ENCODE peak calls at places on chromosomes 11 and 22, in five cellular contexts. Z is CD8-positive, alpha-beta T cell; O is upper lobe of left lung; L is HCT116; V is IMR-90. C is an unnamed sample.

GRCh38 chr11:59172345-59173079 is 580 bp downstream of the DTX4 start:
- DNase-seq in L (no peak), V (no peak), Z (peak; percentile 18), O (peak; percentile 59), C (no peak)

GRCh38 chr22:37416806-37417205 is 10.5 kb downstream of the ELFN2 start:
- DNase-seq in V (no peak), O (no peak), Z (peak; percentile 24), L (no peak), C (no peak)

GRCh38 chr11:28697920-28698827 is 590.0 kb downstream of the METTL15 start:
- DNase-seq in L (peak; percentile 46), Z (no peak), O (peak; percentile 24), V (peak; percentile 61), C (no peak)

GRCh38 chr11:8258771-8259170 is 4.9 kb downstream of the LMO1 start:
- DNase-seq in O (peak; percentile 19), V (peak; percentile 26), L (no peak), Z (no peak), C (no peak)

GRCh38 chr11:65928667-65929066 is 9.4 kb downstream of the DRAP1 start:
- DNase-seq in L (no peak), V (no peak), O (no peak), Z (peak; percentile 26), C (no peak)

GRCh38 chr22:47032956-47033647 is 270.7 kb downstream of the TBC1D22A start:
- DNase-seq in O (peak; percentile 72), V (no peak), Z (no peak), L (no peak), C (no peak)

GRCh38 chr11:87662287-87662686 is 513.0 kb downstream of the RAB38 start:
- DNase-seq in V (no peak), L (no peak), Z (no peak), O (no peak), C (no peak)

GRCh38 chr11:120271672-120272071 is 31.7 kb downstream of the POU2F3 start:
- DNase-seq in L (no peak), Z (no peak), V (no peak), O (no peak), C (no peak)

GRCh38 chr22:19497245-19497644 is 17.5 kb downstream of the CDC45 start:
- DNase-seq in V (peak; percentile 97), L (no peak), Z (no peak), O (no peak), C (peak; percentile 50)

GRCh38 chr11:70567680-70568503 is 169.6 kb downstream of the CTTN start:
- DNase-seq in L (no peak), Z (no peak), V (peak; percentile 10), O (no peak), C (no peak)

GRCh38 chr11:56932572-56933235 is 56.0 kb upstream of the OR5AK2 start:
- DNase-seq in V (peak; percentile 28), L (peak; percentile 63), Z (no peak), O (no peak), C (no peak)

GRCh38 chr11:7495997-7496545 is 10.8 kb downstream of the OLFML1 start:
- DNase-seq in L (no peak), V (no peak), O (peak; percentile 33), Z (no peak), C (peak; percentile 19)

GRCh38 chr11:10893713-10894112 is 35.9 kb upstream of the ZBED5 start:
- DNase-seq in V (peak; percentile 89), L (no peak), Z (no peak), O (no peak), C (no peak)

GRCh38 chr22:39574779-39575551 is 4.4 kb downstream of the CACNA1I start:
- DNase-seq in O (no peak), L (peak; percentile 80), V (peak; percentile 95), Z (no peak), C (no peak)

GRCh38 chr11:75478690-75479597 is 45.9 kb upstream of the KLHL35 start:
- DNase-seq in O (no peak), Z (no peak), V (no peak), L (no peak), C (no peak)

GRCh38 chr11:129853508-129854228 is 38.0 kb downstream of the TMEM45B start:
- DNase-seq in O (peak; percentile 79), Z (peak; percentile 78), L (no peak), V (peak; percentile 49), C (no peak)

GRCh38 chr11:6594142-6594768 is 9.2 kb downstream of the RRP8 start:
- DNase-seq in O (no peak), V (no peak), L (no peak), Z (no peak), C (no peak)

GRCh38 chr22:38924197-38924952 is 33.0 kb upstream of the APOBEC3A start:
- DNase-seq in V (peak; percentile 90), L (peak; percentile 80), Z (no peak), O (peak; percentile 83), C (no peak)

GRCh38 chr11:38226684-38227083 is 1628.6 kb upstream of the RAG2 start:
- DNase-seq in O (no peak), V (no peak), Z (no peak), L (no peak), C (no peak)

GRCh38 chr22:21867528-21868266 is at the start of gene MAPK1:
- DNase-seq in O (peak; percentile 95), L (peak; percentile 61), V (peak; percentile 81), Z (peak; percentile 94), C (peak; percentile 96)

GRCh38 chr22:49418943-49419342 is 408.7 kb downstream of the BRD1 start:
- DNase-seq in V (no peak), L (no peak), O (no peak), Z (no peak), C (no peak)

DNA sequence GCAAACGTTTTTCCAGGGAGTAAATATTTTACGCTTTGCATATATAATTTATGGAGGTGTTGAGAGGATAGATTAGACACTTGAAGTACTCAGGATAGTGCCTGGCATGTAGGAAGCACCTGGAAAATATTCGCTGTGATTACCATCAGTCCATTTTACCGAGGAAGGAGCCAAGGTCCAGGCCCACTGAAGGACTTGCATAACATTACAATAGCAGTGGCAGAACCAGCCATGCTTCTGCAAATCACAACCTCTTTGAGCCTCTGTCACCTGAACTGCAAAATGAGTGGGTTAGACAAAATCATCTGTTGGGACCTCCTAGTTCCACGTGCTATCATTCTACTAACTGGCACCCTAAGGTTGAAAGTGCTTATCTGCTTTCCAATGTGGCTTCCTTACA is 5.4 kb downstream of the FUT4 start:
- DNase-seq in O (no peak), V (no peak), Z (no peak), L (no peak), C (no peak)
- H3K4me1 ChIP-seq in O (peaks cover 48% of the 10 kb centered on the region), V (peaks cover 7% of the 10 kb centered on the region), Z (peaks cover 22% of the 10 kb centered on the region), L (peaks cover 10% of the 10 kb centered on the region), C (peaks cover 8% of the 10 kb centered on the region)

GRCh38 chr22:45229181-45229580 is 11.5 kb downstream of the KIAA0930 start:
- DNase-seq in V (no peak), L (no peak), Z (no peak), O (no peak), C (no peak)
- TF ChIP-seq CTCF in V (no peak), L (no peak), Z (no peak), O (no peak), C (no peak)

GRCh38 chr11:103610435-103610834 is 426.0 kb upstream of the DDI1 start:
- DNase-seq in L (no peak), V (no peak), Z (no peak), O (no peak), C (no peak)
- H3K4me1 ChIP-seq in L (peaks cover 17% of the 10 kb centered on the region), V (peaks cover 8% of the 10 kb centered on the region), Z (no peaks in the 10 kb centered on the region), O (no peaks in the 10 kb centered on the region), C (no peaks in the 10 kb centered on the region)

GRCh38 chr22:31753634-31754471 is at the start of gene DEPDC5:
- DNase-seq in O (peak; percentile 98), L (peak; percentile 85), V (peak; percentile 86), Z (peak; percentile 95), C (peak; percentile 97)
- TF ChIP-seq CTCF in O (peak; percentile 31), L (no peak), V (peak; percentile 5), Z (no peak), C (no peak)

C was measured in ascending aorta.